ENCODE peak calls at places on chromosomes 5 and 9, in six cellular contexts. J is AG10803, H is IMR-90, M is mammary epithelial cell, F is colonic mucosa, D is mesothelial cell of epicardium. K is an unnamed sample.

GRCh38 chr5:130627145-130627544 is 537.9 kb downstream of the HINT1 start:
- DNase-seq in H (no peak), D (no peak), F (no peak), J (no peak), M (no peak), K (no peak)

GRCh38 chr5:1343315-1343751 is 1.6 kb downstream of the CLPTM1L start:
- DNase-seq in H (no peak), D (no peak), F (no peak), J (no peak), M (no peak), K (no peak)

GRCh38 chr9:124414612-124415011 is 630 bp downstream of the PSMB7 start:
- DNase-seq in D (no peak), J (no peak), H (no peak), M (no peak), F (no peak), K (no peak)

GRCh38 chr5:131649160-131649559 is 14.1 kb upstream of the RAPGEF6 start:
- DNase-seq in D (no peak), M (peak), J (no peak), H (peak), F (no peak), K (no peak)

GRCh38 chr9:68495287-68495686 is 45.4 kb downstream of the TMEM252 start:
- DNase-seq in D (no peak), M (no peak), H (no peak), J (peak), F (no peak), K (no peak)

GRCh38 chr9:115952667-115953316 is 200.8 kb upstream of the PAPPA start:
- DNase-seq in M (peak), D (no peak), J (peak), F (no peak), H (peak), K (no peak)

GRCh38 chr9:118473527-118473926 is 769.3 kb downstream of the TLR4 start:
- DNase-seq in M (no peak), J (no peak), D (no peak), H (no peak), F (no peak), K (no peak)

GRCh38 chr5:142388696-142389095 is 63.9 kb upstream of the SPRY4 start:
- DNase-seq in H (peak), M (no peak), J (peak), D (no peak), F (no peak), K (no peak)

GRCh38 chr9:79215819-79216218 is 355.9 kb upstream of the TLE4 start:
- DNase-seq in M (no peak), D (no peak), F (no peak), H (peak), J (peak), K (no peak)

GRCh38 chr5:88287846-88288588 is 19.4 kb upstream of the TMEM161B start:
- DNase-seq in J (no peak), H (no peak), M (no peak), D (no peak), F (no peak), K (no peak)

GRCh38 chr9:117704024-117704575 is at the start of gene TLR4:
- DNase-seq in F (peak), M (peak), H (no peak), D (no peak), J (peak), K (peak)

GRCh38 chr5:159533197-159533596 is 202.9 kb upstream of the IL12B start:
- DNase-seq in D (no peak), M (peak), H (peak), J (peak), F (no peak), K (no peak)

GRCh38 chr5:159527546-159527945 is 197.3 kb upstream of the IL12B start:
- DNase-seq in F (no peak), H (no peak), M (no peak), J (no peak), D (no peak), K (no peak)

GRCh38 chr5:159536626-159537025 is 206.3 kb upstream of the IL12B start:
- DNase-seq in F (no peak), D (no peak), H (no peak), M (peak), J (no peak), K (no peak)

GRCh38 chr5:159536166-159536565 is 205.9 kb upstream of the IL12B start:
- DNase-seq in M (no peak), J (no peak), D (no peak), H (no peak), F (no peak), K (no peak)

DNA sequence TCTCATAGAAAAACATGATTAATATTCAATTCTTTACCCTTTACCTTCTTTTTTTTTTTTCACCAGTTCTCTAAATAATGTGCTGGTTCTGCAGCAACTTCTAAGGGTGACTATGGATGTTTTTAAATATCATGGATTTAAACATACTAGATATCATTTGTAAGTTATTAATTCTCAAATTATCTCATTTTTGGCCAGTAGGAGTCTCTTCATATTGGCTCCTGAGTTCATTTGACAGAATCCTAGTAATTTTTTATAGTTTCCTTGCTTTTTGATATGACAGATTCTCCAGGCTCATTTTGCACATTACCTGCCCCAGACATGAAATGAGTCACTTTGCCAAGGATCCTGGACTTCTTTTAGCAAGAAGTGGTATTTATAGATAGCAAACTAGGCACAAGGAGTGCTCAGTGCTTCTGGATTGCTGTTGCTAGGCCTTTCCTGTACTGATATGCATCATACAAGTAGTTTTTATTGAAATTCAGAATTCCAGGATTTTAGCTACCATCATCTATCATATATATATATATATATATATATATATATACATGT is 201.3 kb upstream of the IL12B start:
- DNase-seq in D (no peak), J (no peak), H (no peak), M (no peak), F (no peak), K (no peak)
- TF ChIP-seq CTCF in D (no peak), J (peak), H (peak), M (peak), F (no peak), K (no peak)

GRCh38 chr9:13845460-13845859 is 468.5 kb downstream of the NFIB start:
- DNase-seq in D (no peak), M (peak), J (peak), H (peak), F (no peak), K (no peak)

GRCh38 chr9:13841801-13842462 is 472.0 kb downstream of the NFIB start:
- DNase-seq in J (no peak), F (no peak), M (no peak), H (no peak), D (no peak), K (no peak)

DNA sequence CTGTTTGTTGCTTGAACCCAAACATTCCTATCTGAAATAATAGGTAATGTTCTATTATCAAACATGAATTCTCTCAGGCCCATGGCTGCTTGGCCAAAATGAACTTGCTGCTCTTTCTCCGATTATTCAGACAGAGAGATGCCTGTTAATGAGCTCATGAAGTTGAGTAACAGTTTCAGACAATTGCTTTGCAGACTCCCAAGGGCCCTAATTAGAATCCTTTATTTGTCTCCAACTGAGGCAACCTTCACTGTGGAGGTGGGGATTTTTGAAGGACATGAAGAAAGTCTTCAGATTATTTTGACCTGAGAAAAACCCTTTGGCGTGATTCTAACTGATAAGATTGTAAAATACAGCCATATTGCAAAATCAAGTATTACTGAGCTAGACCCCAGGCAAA is 466.7 kb downstream of the NFIB start:
- DNase-seq in H (no peak), F (no peak), M (no peak), J (no peak), D (no peak), K (no peak)
- TF ChIP-seq CTCF in H (no peak), F (no peak), M (no peak), J (no peak), D (no peak), K (no peak)

GRCh38 chr9:95907794-95908193 is 32.3 kb downstream of the ERCC6L2 start:
- DNase-seq in H (no peak), J (no peak), M (no peak), D (no peak), F (no peak), K (no peak)
- TF ChIP-seq CTCF in H (peak), J (peak), M (no peak), D (no peak), F (no peak), K (peak)

GRCh38 chr5:69084903-69085302 is 8.9 kb upstream of the SLC30A5 start:
- DNase-seq in M (no peak), F (no peak), D (no peak), H (no peak), J (no peak), K (no peak)

GRCh38 chr5:69079556-69079955 is 14.3 kb upstream of the SLC30A5 start:
- DNase-seq in H (no peak), J (no peak), D (no peak), F (no peak), M (no peak), K (no peak)

GRCh38 chr5:69086206-69086605 is 7.6 kb upstream of the SLC30A5 start:
- DNase-seq in D (no peak), H (no peak), M (no peak), F (no peak), J (no peak), K (no peak)

GRCh38 chr5:69078921-69079537 is 14.8 kb upstream of the SLC30A5 start:
- DNase-seq in J (no peak), F (no peak), H (no peak), D (no peak), M (peak), K (no peak)

GRCh38 chr5:69083412-69083811 is 10.4 kb upstream of the SLC30A5 start:
- DNase-seq in F (peak), H (no peak), D (no peak), J (no peak), M (peak), K (no peak)
- TF ChIP-seq CTCF in F (peak), H (no peak), D (no peak), J (no peak), M (no peak), K (no peak)

GRCh38 chr5:150302301-150303069 is at the start of gene ARSI:
- DNase-seq in H (no peak), F (peak), J (peak), D (peak), M (peak), K (no peak)
- TF ChIP-seq CTCF in H (peak), F (no peak), J (peak), D (no peak), M (no peak), K (no peak)

GRCh38 chr9:22308177-22308576 is 138.4 kb upstream of the DMRTA1 start:
- DNase-seq in J (no peak), H (no peak), M (no peak), D (no peak), F (no peak), K (no peak)
- TF ChIP-seq CTCF in J (no peak), H (no peak), M (no peak), D (no peak), F (no peak), K (no peak)

K was measured in GM10248.